ENCODE peak calls at places on chromosomes 16 and 17, in seven cellular contexts. Y is cardiac muscle cell; A is naive thymus-derived CD4-positive, alpha-beta T cell; T is H9; U is CD8-positive, alpha-beta T cell; Z is psoas muscle; B is pancreas. S is an unnamed sample.

GRCh38 chr16:27109666-27110523 is 43.2 kb downstream of the C16orf82 start:
- DNase-seq in Y (peak; percentile 78), A (peak; percentile 89), T (peak; percentile 90), U (peak; percentile 71), Z (peak; percentile 86), B (peak; percentile 82), S (peak; percentile 59)

GRCh38 chr16:53053967-53054669 is 673 bp upstream of the CHD9 start:
- DNase-seq in Y (no peak), A (no peak), T (no peak), U (no peak), Z (peak; percentile 74), B (no peak), S (peak; percentile 48)

GRCh38 chr17:38653679-38654078 is 21.1 kb downstream of the EPOP start:
- DNase-seq in Y (no peak), A (no peak), T (no peak), U (no peak), Z (no peak), B (no peak), S (no peak)

GRCh38 chr16:50259334-50260205 is 6.8 kb upstream of the ADCY7 start:
- DNase-seq in Y (no peak), A (no peak), T (no peak), U (no peak), Z (peak; percentile 81), B (no peak), S (no peak)

GRCh38 chr17:29592850-29593545 is at the start of gene ANKRD13B:
- DNase-seq in Y (peak; percentile 45), A (peak; percentile 29), T (no peak), U (no peak), Z (peak; percentile 74), B (peak; percentile 84), S (no peak)

GRCh38 chr16:7294020-7294419 is 38.6 kb upstream of the RBFOX1 start:
- DNase-seq in Y (no peak), A (no peak), T (no peak), U (no peak), Z (no peak), B (no peak), S (no peak)

GRCh38 chr16:29226782-29227181 is 179.7 kb downstream of the NPIPB11 start:
- DNase-seq in Y (no peak), A (no peak), T (no peak), U (no peak), Z (no peak), B (no peak), S (no peak)

GRCh38 chr17:44829558-44830358 is at the start of gene GJC1:
- DNase-seq in Y (peak; percentile 61), A (no peak), T (peak; percentile 58), U (no peak), Z (peak; percentile 56), B (peak; percentile 66), S (peak; percentile 32)

GRCh38 chr16:53803998-53804397 is 100.0 kb downstream of the FTO start:
- DNase-seq in Y (no peak), A (no peak), T (no peak), U (no peak), Z (no peak), B (no peak), S (no peak)

GRCh38 chr17:50918071-50918932 is 52.1 kb upstream of the TOB1 start:
- DNase-seq in Y (no peak), A (no peak), T (no peak), U (no peak), Z (peak; percentile 64), B (peak; percentile 73), S (no peak)

GRCh38 chr17:38743556-38744171 is 4.5 kb downstream of the PCGF2 start:
- DNase-seq in Y (no peak), A (no peak), T (peak; percentile 51), U (no peak), Z (peak; percentile 28), B (peak; percentile 74), S (no peak)

GRCh38 chr17:31550389-31551056 is 159.0 kb downstream of the RAB11FIP4 start:
- DNase-seq in Y (no peak), A (no peak), T (no peak), U (no peak), Z (no peak), B (no peak), S (no peak)

GRCh38 chr17:55413825-55414489 is 7.7 kb downstream of the MMD start:
- DNase-seq in Y (no peak), A (no peak), T (no peak), U (peak; percentile 3), Z (no peak), B (no peak), S (no peak)

DNA sequence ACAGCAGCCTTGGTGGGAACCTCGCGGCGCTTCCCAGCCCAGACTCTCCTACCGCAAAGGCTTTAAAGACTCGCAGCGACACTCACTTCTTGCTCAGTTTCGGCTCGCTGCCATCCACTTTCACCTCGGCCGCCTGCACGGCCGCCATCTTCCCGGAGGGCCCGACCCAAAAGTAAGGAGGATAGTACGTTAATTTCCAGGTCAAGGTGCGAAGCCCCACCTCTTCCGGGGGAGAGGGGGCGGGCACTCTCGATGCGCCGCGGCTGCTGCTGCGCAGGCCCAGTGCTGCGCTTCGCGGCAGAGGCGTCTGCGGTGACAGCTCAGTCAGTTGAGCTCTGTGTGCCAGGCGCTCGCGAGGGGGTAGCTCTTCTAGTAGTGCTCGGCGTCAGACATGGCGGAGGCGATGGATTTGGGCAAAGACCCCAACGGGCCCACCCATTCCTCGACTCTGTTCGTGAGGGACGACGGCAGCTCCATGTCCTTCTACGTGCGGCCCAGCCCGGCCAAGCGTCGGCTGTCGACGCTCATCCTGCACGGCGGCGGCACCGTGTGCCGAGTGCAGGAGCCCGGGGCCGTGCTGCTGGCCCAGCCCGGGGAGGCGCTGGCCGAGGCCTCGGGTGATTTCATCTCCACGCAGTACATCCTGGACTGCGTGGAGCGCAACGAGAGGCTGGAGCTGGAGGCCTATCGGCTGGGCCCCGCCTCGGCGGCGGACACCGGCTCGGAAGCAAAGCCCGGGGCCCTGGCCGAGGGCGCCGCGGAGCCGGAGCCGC is at the start of the genes KARS1 and TERF2IP:
- DNase-seq in Y (peak; percentile 93), A (peak; percentile 90), T (peak; percentile 95), U (peak; percentile 94), Z (peak; percentile 97), B (peak; percentile 96), S (peak; percentile 88)
- H3K4me1 ChIP-seq in Y (peaks cover 17% of the 10 kb centered on the region), A (peaks cover 36% of the 10 kb centered on the region), T (no peaks in the 10 kb centered on the region), U (peaks cover 52% of the 10 kb centered on the region), Z (peaks cover 59% of the 10 kb centered on the region), B (peaks cover 34% of the 10 kb centered on the region), S (peaks cover 17% of the 10 kb centered on the region)

GRCh38 chr16:35187665-35188225 is 1728.3 kb downstream of the TP53TG3F start:
- DNase-seq in Y (no peak), A (no peak), T (no peak), U (no peak), Z (no peak), B (no peak), S (no peak)

GRCh38 chr16:35188288-35189155 is 1729.1 kb downstream of the TP53TG3F start:
- DNase-seq in Y (no peak), A (no peak), T (no peak), U (no peak), Z (no peak), B (no peak), S (no peak)

GRCh38 chr16:35185366-35186044 is 1726.1 kb downstream of the TP53TG3F start:
- DNase-seq in Y (no peak), A (no peak), T (no peak), U (no peak), Z (no peak), B (peak; percentile 36), S (no peak)

GRCh38 chr16:35184356-35184870 is 1725.0 kb downstream of the TP53TG3F start:
- DNase-seq in Y (no peak), A (no peak), T (no peak), U (no peak), Z (no peak), B (no peak), S (no peak)

DNA sequence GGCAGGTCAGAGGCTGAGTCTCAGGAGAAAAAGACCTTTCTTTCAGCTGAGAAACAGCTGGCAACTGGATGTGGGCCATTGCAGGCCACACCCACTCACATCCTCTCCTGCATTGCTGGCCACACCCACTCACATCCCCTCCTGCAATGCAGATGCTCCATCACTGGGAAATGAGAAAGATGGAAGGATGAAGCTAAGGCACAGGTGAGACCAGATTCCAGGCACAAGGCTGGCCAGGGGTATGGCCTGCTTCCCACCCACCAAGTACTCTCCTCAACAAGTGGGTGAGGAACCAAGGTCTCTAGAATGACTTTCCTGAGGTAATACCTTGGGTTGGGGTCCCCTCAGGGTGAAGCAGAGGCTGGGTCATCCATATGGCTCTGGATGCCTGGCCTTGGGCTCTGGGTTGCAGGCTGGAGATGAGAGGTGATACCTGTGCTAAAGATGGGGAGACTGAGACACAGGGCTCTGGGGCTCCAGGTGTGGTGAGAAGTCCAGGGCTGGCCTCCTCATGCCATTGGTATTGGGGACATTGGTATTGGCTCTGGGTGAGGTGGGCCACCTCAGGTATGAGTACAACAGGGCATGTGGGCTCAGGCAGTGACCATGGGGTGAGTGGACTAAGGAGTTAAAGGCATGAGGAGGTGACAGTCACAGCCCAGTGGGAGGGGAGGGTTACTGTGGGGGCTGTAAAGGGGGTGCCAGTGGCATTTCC is 1726.8 kb downstream of the TP53TG3F start:
- DNase-seq in Y (no peak), A (no peak), T (no peak), U (no peak), Z (no peak), B (peak; percentile 21), S (no peak)
- H3K9me3 ChIP-seq in Y (peaks cover 4% of the 10 kb centered on the region), A (no peaks in the 10 kb centered on the region), T (peaks cover 88% of the 10 kb centered on the region), U (no peaks in the 10 kb centered on the region), Z (no peaks in the 10 kb centered on the region), B (no peaks in the 10 kb centered on the region), S (no peaks in the 10 kb centered on the region)

GRCh38 chr17:78180508-78180907 is 6.3 kb downstream of the TK1 start:
- DNase-seq in Y (no peak), A (no peak), T (no peak), U (no peak), Z (no peak), B (no peak), S (no peak)

GRCh38 chr17:78180083-78180482 is 6.8 kb downstream of the TK1 start:
- DNase-seq in Y (no peak), A (no peak), T (no peak), U (no peak), Z (no peak), B (no peak), S (peak; percentile 52)

GRCh38 chr17:78184868-78185267 is 2.0 kb downstream of the TK1 start:
- DNase-seq in Y (no peak), A (no peak), T (no peak), U (no peak), Z (no peak), B (no peak), S (no peak)

GRCh38 chr17:78184311-78184710 is 2.5 kb downstream of the TK1 start:
- DNase-seq in Y (no peak), A (no peak), T (no peak), U (no peak), Z (no peak), B (no peak), S (no peak)

GRCh38 chr17:78182504-78182903 is 4.3 kb downstream of the TK1 start:
- DNase-seq in Y (no peak), A (no peak), T (no peak), U (no peak), Z (no peak), B (peak; percentile 85), S (no peak)
- H3K4me1 ChIP-seq in Y (peaks cover 13% of the 10 kb centered on the region), A (peaks cover 3% of the 10 kb centered on the region), T (no peaks in the 10 kb centered on the region), U (peaks cover 5% of the 10 kb centered on the region), Z (peaks cover 12% of the 10 kb centered on the region), B (peaks cover 37% of the 10 kb centered on the region), S (peaks cover 27% of the 10 kb centered on the region)

GRCh38 chr16:68577352-68577853 is 38.3 kb downstream of the ZFP90 start:
- DNase-seq in Y (no peak), A (no peak), T (no peak), U (no peak), Z (no peak), B (no peak), S (no peak)

GRCh38 chr16:68575082-68575481 is 36.0 kb downstream of the ZFP90 start:
- DNase-seq in Y (no peak), A (no peak), T (peak; percentile 18), U (no peak), Z (no peak), B (no peak), S (no peak)

GRCh38 chr16:68574479-68574878 is 35.4 kb downstream of the ZFP90 start:
- DNase-seq in Y (no peak), A (no peak), T (peak; percentile 7), U (no peak), Z (no peak), B (no peak), S (no peak)
- H3K9me3 ChIP-seq in Y (no peaks in the 10 kb centered on the region), A (no peaks in the 10 kb centered on the region), T (peaks cover 52% of the 10 kb centered on the region), U (peaks cover 45% of the 10 kb centered on the region), Z (peaks cover 81% of the 10 kb centered on the region), B (no peaks in the 10 kb centered on the region), S (no peaks in the 10 kb centered on the region)

S was measured in MM.1S.